ENCODE peak calls at places on chromosome 16, in seven cellular contexts. One of them, this sample, is unnamed.

GRCh38 chr16:82509636-82510035 is 117.1 kb upstream of the CDH13 start:
- DNase-seq in A549: no peak
- DNase-seq in body of pancreas: no peak
- DNase-seq in heart right ventricle: no peak
- DNase-seq in neural progenitor cell: no peak
- DNase-seq in RWPE2: no peak
- DNase-seq in brain microvascular endothelial cell: no peak
- DNase-seq in this sample: no peak

GRCh38 chr16:68076560-68076959 is 8.6 kb upstream of the NFATC3 start:
- DNase-seq in A549: no peak
- DNase-seq in body of pancreas: no peak
- DNase-seq in heart right ventricle: no peak
- DNase-seq in neural progenitor cell: no peak
- DNase-seq in RWPE2: no peak
- DNase-seq in brain microvascular endothelial cell: no peak
- DNase-seq in this sample: no peak

GRCh38 chr16:82605863-82606620 is 20.7 kb upstream of the CDH13 start:
- DNase-seq in A549: no peak
- DNase-seq in body of pancreas: no peak
- DNase-seq in heart right ventricle: no peak
- DNase-seq in neural progenitor cell: peak; percentile 38
- DNase-seq in RWPE2: no peak
- DNase-seq in brain microvascular endothelial cell: no peak
- DNase-seq in this sample: no peak

GRCh38 chr16:57801098-57801855 is 1.0 kb downstream of the KIFC3 start:
- DNase-seq in A549: peak; percentile 73
- DNase-seq in body of pancreas: no peak
- DNase-seq in heart right ventricle: no peak
- DNase-seq in neural progenitor cell: peak; percentile 35
- DNase-seq in RWPE2: no peak
- DNase-seq in brain microvascular endothelial cell: peak; percentile 66
- DNase-seq in this sample: no peak

GRCh38 chr16:61791465-61791864 is 244.8 kb downstream of the CDH8 start:
- DNase-seq in A549: no peak
- DNase-seq in body of pancreas: no peak
- DNase-seq in heart right ventricle: no peak
- DNase-seq in neural progenitor cell: no peak
- DNase-seq in RWPE2: no peak
- DNase-seq in brain microvascular endothelial cell: peak; percentile 28
- DNase-seq in this sample: no peak

GRCh38 chr16:85673529-85674417 is 15.0 kb downstream of the GINS2 start:
- DNase-seq in A549: no peak
- DNase-seq in body of pancreas: peak; percentile 92
- DNase-seq in heart right ventricle: peak; percentile 72
- DNase-seq in neural progenitor cell: no peak
- DNase-seq in RWPE2: no peak
- DNase-seq in brain microvascular endothelial cell: peak; percentile 60
- DNase-seq in this sample: no peak

GRCh38 chr16:5479925-5480324 is 382.3 kb upstream of the EEF2KMT start:
- DNase-seq in A549: no peak
- DNase-seq in body of pancreas: no peak
- DNase-seq in heart right ventricle: no peak
- DNase-seq in neural progenitor cell: no peak
- DNase-seq in RWPE2: no peak
- DNase-seq in brain microvascular endothelial cell: no peak
- DNase-seq in this sample: no peak

GRCh38 chr16:75061677-75062076 is 54.9 kb downstream of the LDHD start:
- DNase-seq in A549: no peak
- DNase-seq in body of pancreas: no peak
- DNase-seq in heart right ventricle: no peak
- DNase-seq in neural progenitor cell: no peak
- DNase-seq in RWPE2: no peak
- DNase-seq in brain microvascular endothelial cell: no peak
- DNase-seq in this sample: no peak

GRCh38 chr16:84569382-84569987 is 48.4 kb downstream of the COTL1 start:
- DNase-seq in A549: no peak
- DNase-seq in body of pancreas: peak; percentile 62
- DNase-seq in heart right ventricle: no peak
- DNase-seq in neural progenitor cell: no peak
- DNase-seq in RWPE2: no peak
- DNase-seq in brain microvascular endothelial cell: no peak
- DNase-seq in this sample: no peak

GRCh38 chr16:22291860-22292692 is 5.1 kb upstream of the POLR3E start:
- DNase-seq in A549: no peak
- DNase-seq in body of pancreas: no peak
- DNase-seq in heart right ventricle: no peak
- DNase-seq in neural progenitor cell: no peak
- DNase-seq in RWPE2: no peak
- DNase-seq in brain microvascular endothelial cell: no peak
- DNase-seq in this sample: no peak

GRCh38 chr16:15046692-15047376 is 9.0 kb downstream of the NTAN1 start:
- DNase-seq in A549: peak; percentile 32
- DNase-seq in body of pancreas: no peak
- DNase-seq in heart right ventricle: no peak
- DNase-seq in neural progenitor cell: no peak
- DNase-seq in RWPE2: no peak
- DNase-seq in brain microvascular endothelial cell: no peak
- DNase-seq in this sample: no peak

GRCh38 chr16:14300631-14301149 is 229.6 kb downstream of the MRTFB start:
- DNase-seq in A549: peak; percentile 91
- DNase-seq in body of pancreas: peak; percentile 89
- DNase-seq in heart right ventricle: peak; percentile 56
- DNase-seq in neural progenitor cell: peak; percentile 62
- DNase-seq in RWPE2: no peak
- DNase-seq in brain microvascular endothelial cell: peak; percentile 77
- DNase-seq in this sample: peak; percentile 52

GRCh38 chr16:68395167-68395786 is 53.0 kb downstream of the SMPD3 start:
- DNase-seq in A549: no peak
- DNase-seq in body of pancreas: no peak
- DNase-seq in heart right ventricle: no peak
- DNase-seq in neural progenitor cell: no peak
- DNase-seq in RWPE2: no peak
- DNase-seq in brain microvascular endothelial cell: no peak
- DNase-seq in this sample: no peak

GRCh38 chr16:4365014-4365406 is 6.6 kb upstream of the VASN start:
- DNase-seq in A549: no peak
- DNase-seq in body of pancreas: no peak
- DNase-seq in heart right ventricle: no peak
- DNase-seq in neural progenitor cell: no peak
- DNase-seq in RWPE2: no peak
- DNase-seq in brain microvascular endothelial cell: no peak
- DNase-seq in this sample: no peak

GRCh38 chr16:27193300-27193990 is 9.9 kb upstream of the KDM8 start:
- DNase-seq in A549: no peak
- DNase-seq in body of pancreas: no peak
- DNase-seq in heart right ventricle: no peak
- DNase-seq in neural progenitor cell: no peak
- DNase-seq in RWPE2: no peak
- DNase-seq in brain microvascular endothelial cell: no peak
- DNase-seq in this sample: no peak

GRCh38 chr16:539901-540530 is 12.5 kb downstream of the CAPN15 start:
- DNase-seq in A549: no peak
- DNase-seq in body of pancreas: no peak
- DNase-seq in heart right ventricle: no peak
- DNase-seq in neural progenitor cell: no peak
- DNase-seq in RWPE2: no peak
- DNase-seq in brain microvascular endothelial cell: peak; percentile 76
- DNase-seq in this sample: no peak

GRCh38 chr16:60945225-60945624 is 1091.0 kb downstream of the CDH8 start:
- DNase-seq in A549: peak; percentile 1
- DNase-seq in body of pancreas: no peak
- DNase-seq in heart right ventricle: no peak
- DNase-seq in neural progenitor cell: peak; percentile 79
- DNase-seq in RWPE2: no peak
- DNase-seq in brain microvascular endothelial cell: no peak
- DNase-seq in this sample: no peak

GRCh38 chr16:15618392-15618791 is 24.6 kb downstream of the MARF1 start:
- DNase-seq in A549: no peak
- DNase-seq in body of pancreas: no peak
- DNase-seq in heart right ventricle: no peak
- DNase-seq in neural progenitor cell: no peak
- DNase-seq in RWPE2: no peak
- DNase-seq in brain microvascular endothelial cell: peak; percentile 58
- DNase-seq in this sample: no peak

GRCh38 chr16:59654455-59654854 is 920.3 kb upstream of the GOT2 start:
- DNase-seq in A549: no peak
- DNase-seq in body of pancreas: no peak
- DNase-seq in heart right ventricle: no peak
- DNase-seq in neural progenitor cell: no peak
- DNase-seq in RWPE2: no peak
- DNase-seq in brain microvascular endothelial cell: no peak
- DNase-seq in this sample: no peak

GRCh38 chr16:84013787-84014569 is 28.6 kb downstream of the SLC38A8 start:
- DNase-seq in A549: peak; percentile 96
- DNase-seq in body of pancreas: peak; percentile 91
- DNase-seq in heart right ventricle: no peak
- DNase-seq in neural progenitor cell: peak; percentile 97
- DNase-seq in RWPE2: peak; percentile 99
- DNase-seq in brain microvascular endothelial cell: peak; percentile 61
- DNase-seq in this sample: peak; percentile 97

GRCh38 chr16:24539850-24540484 is 601 bp downstream of the RBBP6 start:
- DNase-seq in A549: peak; percentile 52
- DNase-seq in body of pancreas: peak; percentile 59
- DNase-seq in heart right ventricle: peak; percentile 69
- DNase-seq in neural progenitor cell: peak; percentile 52
- DNase-seq in RWPE2: no peak
- DNase-seq in brain microvascular endothelial cell: no peak
- DNase-seq in this sample: no peak

GRCh38 chr16:49713770-49714169 is 142.1 kb downstream of the ZNF423 start:
- DNase-seq in A549: no peak
- DNase-seq in body of pancreas: no peak
- DNase-seq in heart right ventricle: no peak
- DNase-seq in neural progenitor cell: no peak
- DNase-seq in RWPE2: no peak
- DNase-seq in brain microvascular endothelial cell: no peak
- DNase-seq in this sample: no peak

GRCh38 chr16:14527411-14528044 is 102.5 kb downstream of the PARN start:
- DNase-seq in A549: peak; percentile 39
- DNase-seq in body of pancreas: peak; percentile 42
- DNase-seq in heart right ventricle: no peak
- DNase-seq in neural progenitor cell: no peak
- DNase-seq in RWPE2: no peak
- DNase-seq in brain microvascular endothelial cell: no peak
- DNase-seq in this sample: no peak

GRCh38 chr16:17519041-17519440 is 48.3 kb upstream of the XYLT1 start:
- DNase-seq in A549: no peak
- DNase-seq in body of pancreas: no peak
- DNase-seq in heart right ventricle: no peak
- DNase-seq in neural progenitor cell: no peak
- DNase-seq in RWPE2: no peak
- DNase-seq in brain microvascular endothelial cell: no peak
- DNase-seq in this sample: no peak
- H3K27ac ChIP-seq in A549: no peak overlapping the region
- H3K27ac ChIP-seq in body of pancreas: no peak overlapping the region
- H3K27ac ChIP-seq in heart right ventricle: no peak overlapping the region
- H3K27ac ChIP-seq in neural progenitor cell: no peak overlapping the region
- H3K27ac ChIP-seq in RWPE2: peak overlapping the region; percentile 98
- H3K27ac ChIP-seq in brain microvascular endothelial cell: no peak overlapping the region
- H3K27ac ChIP-seq in this sample: peak overlapping the region; percentile 53

DNA sequence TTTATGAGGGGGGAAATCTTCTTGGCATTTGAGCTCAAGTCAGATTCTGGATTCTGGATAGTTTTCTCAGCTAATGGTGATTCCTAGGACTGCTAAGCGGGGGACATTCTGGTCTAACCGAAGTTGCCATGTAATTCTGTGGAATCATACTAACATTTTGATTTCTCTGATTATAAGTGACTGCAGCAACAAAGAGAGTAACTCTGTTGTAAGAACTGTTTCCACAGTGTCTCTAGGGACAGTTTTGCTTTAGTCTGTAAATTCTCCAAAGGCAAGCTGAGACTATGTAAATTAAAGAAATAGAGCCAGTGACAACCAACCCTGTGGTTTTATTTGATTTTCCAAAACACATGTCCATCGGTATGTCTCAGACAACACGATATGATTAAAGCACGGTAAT is 286.2 kb downstream of the IRX3 start:
- DNase-seq in A549: no peak
- DNase-seq in body of pancreas: no peak
- DNase-seq in heart right ventricle: no peak
- DNase-seq in neural progenitor cell: no peak
- DNase-seq in RWPE2: no peak
- DNase-seq in brain microvascular endothelial cell: no peak
- DNase-seq in this sample: no peak
- H3K27ac ChIP-seq in A549: no peak overlapping the region
- H3K27ac ChIP-seq in body of pancreas: no peak overlapping the region
- H3K27ac ChIP-seq in heart right ventricle: no peak overlapping the region
- H3K27ac ChIP-seq in neural progenitor cell: no peak overlapping the region
- H3K27ac ChIP-seq in RWPE2: no peak overlapping the region
- H3K27ac ChIP-seq in brain microvascular endothelial cell: no peak overlapping the region
- H3K27ac ChIP-seq in this sample: no peak overlapping the region

DNA sequence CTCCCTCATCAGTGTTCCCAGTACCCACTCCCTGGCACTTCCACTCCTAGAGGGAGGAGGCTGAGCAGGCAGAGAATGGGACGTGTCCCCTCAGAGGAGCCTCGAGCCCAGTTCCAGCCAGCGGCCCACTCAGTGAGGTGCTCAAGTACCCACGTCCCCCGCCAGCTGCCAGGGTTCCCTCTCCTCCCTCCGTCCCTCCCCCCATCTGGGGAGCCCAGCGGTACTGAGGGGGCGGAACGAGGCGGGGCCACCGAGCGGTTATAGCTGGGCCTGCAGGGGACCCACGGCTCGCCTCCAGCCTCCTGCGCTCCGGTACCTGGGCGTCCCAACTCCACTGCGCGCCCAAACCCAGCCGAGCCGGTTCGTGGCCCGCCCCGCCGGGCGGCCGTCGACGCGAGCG is at the start of gene NPW:
- DNase-seq in A549: no peak
- DNase-seq in body of pancreas: no peak
- DNase-seq in heart right ventricle: no peak
- DNase-seq in neural progenitor cell: peak; percentile 56
- DNase-seq in RWPE2: no peak
- DNase-seq in brain microvascular endothelial cell: no peak
- DNase-seq in this sample: no peak
- H3K27ac ChIP-seq in A549: peak within 1 kb of the TSS; percentile 36
- H3K27ac ChIP-seq in body of pancreas: no peak within 1 kb of the TSS
- H3K27ac ChIP-seq in heart right ventricle: no peak within 1 kb of the TSS
- H3K27ac ChIP-seq in neural progenitor cell: no peak within 1 kb of the TSS
- H3K27ac ChIP-seq in RWPE2: no peak within 1 kb of the TSS
- H3K27ac ChIP-seq in brain microvascular endothelial cell: no peak within 1 kb of the TSS
- H3K27ac ChIP-seq in this sample: no peak within 1 kb of the TSS

GRCh38 chr16:46555981-46556380 is 65.2 kb downstream of the SHCBP1 start:
- DNase-seq in A549: no peak
- DNase-seq in body of pancreas: no peak
- DNase-seq in heart right ventricle: no peak
- DNase-seq in neural progenitor cell: no peak
- DNase-seq in RWPE2: no peak
- DNase-seq in brain microvascular endothelial cell: no peak
- DNase-seq in this sample: peak; percentile 1

GRCh38 chr16:46562979-46563378 is 58.2 kb downstream of the SHCBP1 start:
- DNase-seq in A549: no peak
- DNase-seq in body of pancreas: no peak
- DNase-seq in heart right ventricle: no peak
- DNase-seq in neural progenitor cell: no peak
- DNase-seq in RWPE2: no peak
- DNase-seq in brain microvascular endothelial cell: no peak
- DNase-seq in this sample: no peak

DNA sequence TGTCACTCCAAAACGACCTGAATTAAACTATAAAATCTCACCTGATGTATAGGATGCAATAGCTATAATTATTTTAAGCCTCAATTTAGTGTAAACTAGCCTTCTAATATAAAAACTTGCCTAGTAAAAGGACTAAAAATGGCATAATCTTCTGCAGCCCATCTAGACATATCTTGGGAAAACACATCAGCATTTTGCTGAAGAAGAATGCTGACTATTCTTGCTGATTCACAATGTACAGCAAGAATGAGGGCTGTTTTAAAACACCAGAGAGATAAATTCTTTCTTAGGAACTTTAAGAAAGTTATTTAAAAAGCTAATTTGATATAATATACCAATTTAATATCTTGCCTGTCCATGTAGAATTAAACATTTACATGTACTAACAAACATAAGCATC is 63.2 kb downstream of the SHCBP1 start:
- DNase-seq in A549: no peak
- DNase-seq in body of pancreas: no peak
- DNase-seq in heart right ventricle: no peak
- DNase-seq in neural progenitor cell: no peak
- DNase-seq in RWPE2: no peak
- DNase-seq in brain microvascular endothelial cell: no peak
- DNase-seq in this sample: no peak
- H3K27ac ChIP-seq in A549: no peak overlapping the region
- H3K27ac ChIP-seq in body of pancreas: no peak overlapping the region
- H3K27ac ChIP-seq in heart right ventricle: no peak overlapping the region
- H3K27ac ChIP-seq in neural progenitor cell: no peak overlapping the region
- H3K27ac ChIP-seq in RWPE2: no peak overlapping the region
- H3K27ac ChIP-seq in brain microvascular endothelial cell: no peak overlapping the region
- H3K27ac ChIP-seq in this sample: no peak overlapping the region